ENCODE peak calls at places on chromosomes 7 and 10, in six cellular contexts. H, O, P, X, I and Q are unnamed samples.

GRCh38 chr10:78203915-78204818 is 170.5 kb downstream of the RPS24 start:
- DNase-seq in H (no peak), O (no peak), P (no peak), X (no peak), I (peak), Q (no peak)

GRCh38 chr10:95560288-95561199 is 627 bp downstream of the SORBS1 start:
- DNase-seq in H (no peak), O (no peak), P (peak), X (no peak), I (peak), Q (peak)

GRCh38 chr10:15346440-15347141 is 24.5 kb downstream of the FAM171A1 start:
- DNase-seq in H (no peak), O (no peak), P (no peak), X (no peak), I (no peak), Q (no peak)

GRCh38 chr10:44651834-44652233 is 259.3 kb upstream of the TMEM72 start:
- DNase-seq in H (no peak), O (no peak), P (peak), X (no peak), I (no peak), Q (no peak)

GRCh38 chr7:91683823-91684222 is 196.7 kb downstream of the MTERF1 start:
- DNase-seq in H (peak), O (no peak), P (no peak), X (no peak), I (no peak), Q (no peak)

GRCh38 chr10:43785252-43785651 is 136.6 kb upstream of the ZNF32 start:
- DNase-seq in H (no peak), O (no peak), P (no peak), X (no peak), I (no peak), Q (no peak)

GRCh38 chr10:51422311-51423120 is 276.9 kb downstream of the CSTF2T start:
- DNase-seq in H (peak), O (no peak), P (no peak), X (no peak), I (no peak), Q (peak)

GRCh38 chr7:53121374-53121773 is 85.9 kb downstream of the POM121L12 start:
- DNase-seq in H (no peak), O (no peak), P (no peak), X (no peak), I (no peak), Q (no peak)

GRCh38 chr7:132765861-132766260 is 189.6 kb upstream of the PLXNA4 start:
- DNase-seq in H (no peak), O (no peak), P (no peak), X (no peak), I (no peak), Q (no peak)

GRCh38 chr7:2968176-2968575 is 75.5 kb downstream of the CARD11 start:
- DNase-seq in H (no peak), O (no peak), P (no peak), X (no peak), I (no peak), Q (no peak)

GRCh38 chr7:421056-421991 is 98.3 kb downstream of the PDGFA start:
- DNase-seq in H (no peak), O (no peak), P (peak), X (no peak), I (no peak), Q (no peak)

GRCh38 chr7:42932861-42933591 is 850 bp downstream of the MRPL32 start:
- DNase-seq in H (no peak), O (no peak), P (no peak), X (no peak), I (no peak), Q (no peak)

GRCh38 chr10:6778992-6779701 is 199.1 kb upstream of the PRKCQ start:
- DNase-seq in H (peak), O (no peak), P (no peak), X (peak), I (no peak), Q (no peak)

GRCh38 chr10:59872892-59873463 is 33.4 kb downstream of the CCDC6 start:
- DNase-seq in H (no peak), O (no peak), P (no peak), X (peak), I (no peak), Q (no peak)

GRCh38 chr7:35805876-35806275 is 5.0 kb downstream of the SEPTIN7 start:
- DNase-seq in H (no peak), O (no peak), P (no peak), X (no peak), I (no peak), Q (no peak)

GRCh38 chr10:48464871-48465736 is 139.8 kb downstream of the ARHGAP22 start:
- DNase-seq in H (no peak), O (no peak), P (no peak), X (no peak), I (peak), Q (no peak)

GRCh38 chr7:73811760-73812168 is 19.0 kb upstream of the CLDN4 start:
- DNase-seq in H (peak), O (peak), P (peak), X (no peak), I (no peak), Q (peak)

GRCh38 chr7:2959343-2959680 is 84.4 kb downstream of the CARD11 start:
- DNase-seq in H (no peak), O (no peak), P (no peak), X (no peak), I (peak), Q (no peak)

GRCh38 chr10:100835810-100836209 is 77.0 kb upstream of the SLF2 start:
- DNase-seq in H (no peak), O (no peak), P (no peak), X (no peak), I (no peak), Q (no peak)

GRCh38 chr10:31242902-31243301 is 76.1 kb upstream of the ZEB1 start:
- DNase-seq in H (peak), O (peak), P (no peak), X (peak), I (no peak), Q (peak)

GRCh38 chr7:158782638-158783490 is 46.4 kb downstream of the ESYT2 start:
- DNase-seq in H (no peak), O (no peak), P (peak), X (peak), I (peak), Q (no peak)

GRCh38 chr7:139871820-139872219 is 42.8 kb downstream of the TBXAS1 start:
- DNase-seq in H (no peak), O (no peak), P (no peak), X (no peak), I (no peak), Q (no peak)

GRCh38 chr10:36163827-36164226 is 521.7 kb upstream of the FZD8 start:
- DNase-seq in H (no peak), O (no peak), P (no peak), X (no peak), I (no peak), Q (no peak)

GRCh38 chr10:338176-339037 is 203.2 kb downstream of the ZMYND11 start:
- DNase-seq in H (no peak), O (no peak), P (no peak), X (no peak), I (peak), Q (no peak)

GRCh38 chr10:98858525-98858924 is 377.1 kb downstream of the HPSE2 start:
- DNase-seq in H (no peak), O (no peak), P (no peak), X (no peak), I (no peak), Q (no peak)

GRCh38 chr7:95470452-95470851 is 15.3 kb upstream of the ASB4 start:
- DNase-seq in H (peak), O (no peak), P (no peak), X (no peak), I (no peak), Q (peak)

GRCh38 chr7:75715864-75716263 is 22.9 kb downstream of the HIP1 start:
- DNase-seq in H (no peak), O (no peak), P (no peak), X (no peak), I (no peak), Q (no peak)

GRCh38 chr10:59809644-59809974 is 56.4 kb upstream of the MRLN start:
- DNase-seq in H (no peak), O (no peak), P (no peak), X (no peak), I (no peak), Q (no peak)

GRCh38 chr10:132162021-132162531 is 24.7 kb upstream of the DPYSL4 start:
- DNase-seq in H (no peak), O (peak), P (peak), X (no peak), I (no peak), Q (no peak)